ENCODE peak calls at places on chromosomes 2 and 18, in six cellular contexts. One of them, this sample, is unnamed.
A peak's percentile ranks its signal among the peaks of the same experiment; 100 is the strongest.

GRCh38 chr18:21004721-21005120 is 106.9 kb downstream of the ROCK1 start:
- DNase-seq in activated T-helper 1 cell treated with anti-CD3 and anti-CD28 coated beads, Interleukin-2, amount 50 U/mL, for 16 hours: no peak
- DNase-seq in T-cell: no peak
- DNase-seq in T-helper 2 cell: no peak
- DNase-seq in iPS-NIHi11: no peak
- DNase-seq in frontal cortex: no peak
- DNase-seq in this sample: peak; percentile 86

GRCh38 chr2:64551851-64552250 is 27.7 kb downstream of the AFTPH start:
- DNase-seq in activated T-helper 1 cell treated with anti-CD3 and anti-CD28 coated beads, Interleukin-2, amount 50 U/mL, for 16 hours: no peak
- DNase-seq in frontal cortex: no peak
- DNase-seq in T-cell: no peak
- DNase-seq in iPS-NIHi11: no peak
- DNase-seq in T-helper 2 cell: no peak
- DNase-seq in this sample: no peak

GRCh38 chr2:166957686-166958085 is 69.4 kb downstream of the XIRP2 start:
- DNase-seq in T-cell: no peak
- DNase-seq in frontal cortex: no peak
- DNase-seq in T-helper 2 cell: no peak
- DNase-seq in activated T-helper 1 cell treated with anti-CD3 and anti-CD28 coated beads, Interleukin-2, amount 50 U/mL, for 16 hours: no peak
- DNase-seq in iPS-NIHi11: no peak
- DNase-seq in this sample: no peak

GRCh38 chr2:199460101-199460671 is 2.4 kb upstream of the SATB2 start:
- DNase-seq in activated T-helper 1 cell treated with anti-CD3 and anti-CD28 coated beads, Interleukin-2, amount 50 U/mL, for 16 hours: no peak
- DNase-seq in iPS-NIHi11: no peak
- DNase-seq in T-helper 2 cell: no peak
- DNase-seq in frontal cortex: peak; percentile 30
- DNase-seq in T-cell: no peak
- DNase-seq in this sample: no peak

GRCh38 chr2:112709703-112710102 is 11.1 kb upstream of the NT5DC4 start:
- DNase-seq in T-helper 2 cell: no peak
- DNase-seq in T-cell: no peak
- DNase-seq in activated T-helper 1 cell treated with anti-CD3 and anti-CD28 coated beads, Interleukin-2, amount 50 U/mL, for 16 hours: no peak
- DNase-seq in frontal cortex: no peak
- DNase-seq in iPS-NIHi11: no peak
- DNase-seq in this sample: no peak

GRCh38 chr2:26880161-26880560 is 32.2 kb downstream of the DPYSL5 start:
- DNase-seq in frontal cortex: no peak
- DNase-seq in T-cell: no peak
- DNase-seq in T-helper 2 cell: no peak
- DNase-seq in activated T-helper 1 cell treated with anti-CD3 and anti-CD28 coated beads, Interleukin-2, amount 50 U/mL, for 16 hours: no peak
- DNase-seq in iPS-NIHi11: no peak
- DNase-seq in this sample: no peak

GRCh38 chr2:38125830-38126229 is 49.9 kb upstream of the CYP1B1 start:
- DNase-seq in iPS-NIHi11: no peak
- DNase-seq in frontal cortex: no peak
- DNase-seq in T-cell: no peak
- DNase-seq in activated T-helper 1 cell treated with anti-CD3 and anti-CD28 coated beads, Interleukin-2, amount 50 U/mL, for 16 hours: no peak
- DNase-seq in T-helper 2 cell: no peak
- DNase-seq in this sample: no peak

GRCh38 chr2:176454893-176455810 is 185.9 kb downstream of the MTX2 start:
- DNase-seq in frontal cortex: peak; percentile 10
- DNase-seq in T-helper 2 cell: peak; percentile 60
- DNase-seq in T-cell: peak; percentile 50
- DNase-seq in iPS-NIHi11: peak; percentile 78
- DNase-seq in activated T-helper 1 cell treated with anti-CD3 and anti-CD28 coated beads, Interleukin-2, amount 50 U/mL, for 16 hours: peak; percentile 58
- DNase-seq in this sample: peak; percentile 51

GRCh38 chr2:219714681-219715080 is 87.3 kb downstream of the SLC4A3 start:
- DNase-seq in iPS-NIHi11: no peak
- DNase-seq in activated T-helper 1 cell treated with anti-CD3 and anti-CD28 coated beads, Interleukin-2, amount 50 U/mL, for 16 hours: no peak
- DNase-seq in T-cell: no peak
- DNase-seq in frontal cortex: no peak
- DNase-seq in T-helper 2 cell: no peak
- DNase-seq in this sample: no peak

GRCh38 chr18:9474983-9475642 is at the start of gene RALBP1:
- DNase-seq in T-cell: peak; percentile 96
- DNase-seq in frontal cortex: peak; percentile 97
- DNase-seq in iPS-NIHi11: peak; percentile 96
- DNase-seq in activated T-helper 1 cell treated with anti-CD3 and anti-CD28 coated beads, Interleukin-2, amount 50 U/mL, for 16 hours: peak; percentile 97
- DNase-seq in T-helper 2 cell: peak; percentile 98
- DNase-seq in this sample: peak; percentile 100

GRCh38 chr18:400466-400865 is 100.0 kb downstream of the COLEC12 start:
- DNase-seq in activated T-helper 1 cell treated with anti-CD3 and anti-CD28 coated beads, Interleukin-2, amount 50 U/mL, for 16 hours: no peak
- DNase-seq in T-helper 2 cell: no peak
- DNase-seq in T-cell: no peak
- DNase-seq in frontal cortex: no peak
- DNase-seq in iPS-NIHi11: no peak
- DNase-seq in this sample: no peak

GRCh38 chr2:96247896-96248295 is 17.9 kb downstream of the TMEM127 start:
- DNase-seq in iPS-NIHi11: no peak
- DNase-seq in T-cell: no peak
- DNase-seq in frontal cortex: no peak
- DNase-seq in activated T-helper 1 cell treated with anti-CD3 and anti-CD28 coated beads, Interleukin-2, amount 50 U/mL, for 16 hours: no peak
- DNase-seq in T-helper 2 cell: no peak
- DNase-seq in this sample: no peak

GRCh38 chr2:222582931-222583330 is 73.0 kb downstream of the FARSB start:
- DNase-seq in T-helper 2 cell: no peak
- DNase-seq in frontal cortex: no peak
- DNase-seq in activated T-helper 1 cell treated with anti-CD3 and anti-CD28 coated beads, Interleukin-2, amount 50 U/mL, for 16 hours: no peak
- DNase-seq in iPS-NIHi11: no peak
- DNase-seq in T-cell: no peak
- DNase-seq in this sample: no peak

GRCh38 chr18:551404-552061 is 28.6 kb upstream of the CETN1 start:
- DNase-seq in T-helper 2 cell: no peak
- DNase-seq in frontal cortex: no peak
- DNase-seq in iPS-NIHi11: no peak
- DNase-seq in T-cell: no peak
- DNase-seq in activated T-helper 1 cell treated with anti-CD3 and anti-CD28 coated beads, Interleukin-2, amount 50 U/mL, for 16 hours: no peak
- DNase-seq in this sample: no peak

GRCh38 chr2:13010283-13010682 is 293.5 kb downstream of the TRIB2 start:
- DNase-seq in activated T-helper 1 cell treated with anti-CD3 and anti-CD28 coated beads, Interleukin-2, amount 50 U/mL, for 16 hours: no peak
- DNase-seq in frontal cortex: no peak
- DNase-seq in T-cell: no peak
- DNase-seq in iPS-NIHi11: no peak
- DNase-seq in T-helper 2 cell: no peak
- DNase-seq in this sample: no peak

GRCh38 chr2:113117594-113118262 is 9.7 kb upstream of the IL1RN start:
- DNase-seq in activated T-helper 1 cell treated with anti-CD3 and anti-CD28 coated beads, Interleukin-2, amount 50 U/mL, for 16 hours: no peak
- DNase-seq in frontal cortex: no peak
- DNase-seq in T-helper 2 cell: no peak
- DNase-seq in iPS-NIHi11: peak; percentile 43
- DNase-seq in T-cell: no peak
- DNase-seq in this sample: no peak

GRCh38 chr2:230869691-230870543 is 5.2 kb downstream of the ITM2C start:
- DNase-seq in T-helper 2 cell: no peak
- DNase-seq in iPS-NIHi11: no peak
- DNase-seq in frontal cortex: no peak
- DNase-seq in T-cell: no peak
- DNase-seq in activated T-helper 1 cell treated with anti-CD3 and anti-CD28 coated beads, Interleukin-2, amount 50 U/mL, for 16 hours: no peak
- DNase-seq in this sample: no peak